ENCODE peak calls at places on chromosome 5, in ten cellular contexts. Y, L, V, G, H, C, A, D, F and Z are unnamed samples.
A peak's percentile ranks its signal among the peaks of the same experiment; 100 is the strongest.

GRCh38 chr5:147482426-147483196 is 27.3 kb downstream of the DPYSL3 start:
- DNase-seq in F (no peak), A (no peak), V (no peak), Y (no peak), C (no peak), G (no peak), L (no peak), H (no peak), D (no peak), Z (no peak)

GRCh38 chr5:131659841-131660240 is 24.8 kb upstream of the RAPGEF6 start:
- DNase-seq in V (no peak), A (no peak), H (no peak), Y (no peak), F (no peak), D (no peak), G (no peak), C (no peak), L (no peak), Z (no peak)

GRCh38 chr5:93800988-93801811 is 59.8 kb upstream of the POU5F2 start:
- DNase-seq in H (no peak), L (peak; percentile 19), F (no peak), A (peak; percentile 37), C (peak; percentile 24), V (peak; percentile 11), Y (no peak), D (peak; percentile 13), G (no peak), Z (peak; percentile 15)

GRCh38 chr5:103178167-103178566 is 58.1 kb downstream of the PPIP5K2 start:
- DNase-seq in H (no peak), A (no peak), L (no peak), F (no peak), Y (peak; percentile 1), C (no peak), D (no peak), G (no peak), V (no peak), Z (no peak)

GRCh38 chr5:171776747-171777419 is 8.7 kb upstream of the SMIM23 start:
- DNase-seq in V (no peak), Y (no peak), F (no peak), G (no peak), C (no peak), D (no peak), A (no peak), L (no peak), H (no peak), Z (no peak)

GRCh38 chr5:64794053-64794770 is 25.5 kb downstream of the CWC27 start:
- DNase-seq in C (no peak), F (no peak), H (no peak), D (no peak), V (no peak), Y (no peak), G (no peak), L (no peak), A (no peak), Z (no peak)

GRCh38 chr5:5318426-5319205 is 103.9 kb upstream of the ICE1 start:
- DNase-seq in A (no peak), D (no peak), H (no peak), C (no peak), Y (no peak), V (no peak), F (no peak), L (no peak), G (no peak), Z (no peak)

GRCh38 chr5:34928267-34928666 is 1.1 kb upstream of the DNAJC21 start:
- DNase-seq in C (no peak), V (no peak), D (no peak), Y (no peak), A (no peak), H (no peak), L (no peak), F (no peak), G (no peak), Z (no peak)

GRCh38 chr5:142472306-142472951 is 147.6 kb upstream of the SPRY4 start:
- DNase-seq in V (no peak), A (no peak), Y (peak; percentile 82), F (no peak), H (peak; percentile 17), D (no peak), L (peak; percentile 55), C (no peak), G (no peak), Z (no peak)

GRCh38 chr5:8981496-8981895 is 564.4 kb downstream of the SEMA5A start:
- DNase-seq in F (no peak), C (no peak), A (no peak), Y (no peak), H (no peak), G (no peak), V (no peak), D (no peak), L (no peak), Z (no peak)

GRCh38 chr5:140324834-140325195 is 21.6 kb downstream of the HBEGF start:
- DNase-seq in H (no peak), C (no peak), D (no peak), Y (no peak), L (no peak), A (no peak), G (no peak), F (no peak), V (no peak), Z (no peak)

GRCh38 chr5:176647870-176648466 is 684 bp downstream of the TSPAN17 start:
- DNase-seq in Y (no peak), C (no peak), V (no peak), D (peak; percentile 59), H (no peak), G (peak; percentile 67), F (peak; percentile 89), A (peak; percentile 75), L (no peak), Z (no peak)

GRCh38 chr5:8700222-8700621 is 831.3 kb downstream of the MTRR start:
- DNase-seq in D (no peak), H (no peak), A (no peak), C (no peak), Y (no peak), G (no peak), F (no peak), V (no peak), L (no peak), Z (no peak)

GRCh38 chr5:147101654-147102053 is 133.2 kb upstream of the STK32A start:
- DNase-seq in D (no peak), H (no peak), V (no peak), L (no peak), C (no peak), Y (no peak), F (no peak), G (no peak), A (no peak), Z (no peak)

GRCh38 chr5:154850255-154851062 is at the start of gene FAXDC2:
- DNase-seq in C (no peak), D (peak; percentile 72), H (no peak), A (no peak), L (peak; percentile 44), F (peak; percentile 60), Y (no peak), V (no peak), G (peak; percentile 76), Z (peak; percentile 74)

GRCh38 chr5:128237000-128237399 is 153.4 kb downstream of the SLC12A2 start:
- DNase-seq in A (no peak), Y (no peak), G (no peak), H (no peak), L (no peak), F (no peak), D (no peak), C (no peak), V (no peak), Z (no peak)

GRCh38 chr5:151095341-151096000 is 14.6 kb upstream of the TNIP1 start:
- DNase-seq in Y (no peak), V (no peak), A (no peak), G (no peak), H (no peak), L (no peak), C (no peak), F (no peak), D (no peak), Z (no peak)

GRCh38 chr5:170110403-170111087 is 4.8 kb downstream of the FOXI1 start:
- DNase-seq in L (no peak), F (no peak), G (no peak), V (no peak), H (no peak), Y (no peak), A (no peak), D (no peak), C (no peak), Z (no peak)

GRCh38 chr5:131373265-131373664 is 109.4 kb downstream of the CDC42SE2 start:
- DNase-seq in H (no peak), V (no peak), G (no peak), Y (no peak), F (no peak), D (no peak), L (no peak), C (no peak), A (no peak), Z (no peak)

GRCh38 chr5:129098488-129099183 is 4.1 kb downstream of the ISOC1 start:
- DNase-seq in C (no peak), V (no peak), L (no peak), F (no peak), H (no peak), Y (no peak), G (no peak), D (no peak), A (no peak), Z (no peak)

GRCh38 chr5:171840701-171841522 is 55.3 kb downstream of the SMIM23 start:
- DNase-seq in A (no peak), D (no peak), H (no peak), V (no peak), Y (no peak), G (no peak), L (no peak), F (no peak), C (peak; percentile 9), Z (no peak)

GRCh38 chr5:160506006-160507004 is 84.7 kb downstream of the PTTG1 start:
- DNase-seq in V (peak; percentile 49), D (peak; percentile 23), G (no peak), C (no peak), F (no peak), L (peak; percentile 26), H (peak; percentile 79), Y (no peak), A (no peak), Z (peak; percentile 73)

GRCh38 chr5:55234171-55234700 is 828 bp upstream of the CCNO start:
- DNase-seq in V (no peak), Y (no peak), D (no peak), G (peak; percentile 50), C (peak; percentile 21), F (no peak), A (peak; percentile 47), L (no peak), H (no peak), Z (no peak)

GRCh38 chr5:109866051-109866450 is 176.3 kb downstream of the MAN2A1 start:
- DNase-seq in G (no peak), L (no peak), V (no peak), F (no peak), Y (no peak), D (no peak), H (no peak), C (no peak), A (no peak), Z (no peak)

GRCh38 chr5:45578270-45578669 is 117.9 kb downstream of the HCN1 start:
- DNase-seq in L (no peak), C (peak; percentile 7), A (no peak), D (no peak), V (no peak), G (no peak), H (no peak), F (no peak), Y (no peak), Z (no peak)